ENCODE peak calls at places on chromosomes 16 and 17, in four cellular contexts. S, W, X and F are unnamed samples.

GRCh38 chr17:4519361-4519788 is 20.7 kb downstream of the SPNS2 start:
- DNase-seq in S (no peak), W (no peak), X (peak), F (no peak)

GRCh38 chr16:48547530-48547929 is 62.5 kb downstream of the N4BP1 start:
- DNase-seq in S (no peak), W (no peak), X (no peak), F (no peak)

GRCh38 chr16:53257001-53257400 is 177.3 kb upstream of the RBL2 start:
- DNase-seq in S (no peak), W (no peak), X (no peak), F (no peak)

GRCh38 chr16:87821346-87822001 is 47.8 kb downstream of the SLC7A5 start:
- DNase-seq in S (no peak), W (no peak), X (no peak), F (no peak)

GRCh38 chr16:20318006-20318405 is 9.3 kb downstream of the GP2 start:
- DNase-seq in S (no peak), W (no peak), X (no peak), F (no peak)

GRCh38 chr17:1231456-1231855 is 38.8 kb upstream of the BHLHA9 start:
- DNase-seq in S (no peak), W (no peak), X (no peak), F (no peak)

GRCh38 chr16:14181371-14182050 is 110.4 kb downstream of the MRTFB start:
- DNase-seq in S (no peak), W (no peak), X (no peak), F (no peak)

GRCh38 chr16:13032911-13033310 is 131.5 kb downstream of the SHISA9 start:
- DNase-seq in S (no peak), W (no peak), X (no peak), F (no peak)

GRCh38 chr17:18129041-18129502 is 20.5 kb downstream of the MYO15A start:
- DNase-seq in S (no peak), W (no peak), X (peak), F (peak)

GRCh38 chr17:28033972-28034714 is 8.3 kb upstream of the NLK start:
- DNase-seq in S (no peak), W (no peak), X (no peak), F (no peak)

GRCh38 chr17:3529817-3530741 is 27.5 kb downstream of the TRPV3 start:
- DNase-seq in S (peak), W (peak), X (peak), F (peak)

GRCh38 chr16:77289331-77289809 is 90.2 kb downstream of the SYCE1L start:
- DNase-seq in S (peak), W (no peak), X (no peak), F (no peak)

GRCh38 chr17:31197991-31198390 is 99.0 kb downstream of the OMG start:
- DNase-seq in S (no peak), W (no peak), X (no peak), F (no peak)

GRCh38 chr16:46916980-46917379 is 32.8 kb downstream of the GPT2 start:
- DNase-seq in S (no peak), W (no peak), X (no peak), F (no peak)

GRCh38 chr17:17579691-17580090 is 11.8 kb downstream of the PEMT start:
- DNase-seq in S (no peak), W (no peak), X (no peak), F (no peak)

GRCh38 chr17:30952645-30953393 is 18.0 kb upstream of the RNF135 start:
- DNase-seq in S (no peak), W (no peak), X (no peak), F (no peak)

GRCh38 chr16:8740775-8741355 is 56.6 kb downstream of the TMEM186 start:
- DNase-seq in S (peak), W (no peak), X (peak), F (no peak)

GRCh38 chr17:75758131-75758905 is 6.7 kb downstream of the GALK1 start:
- DNase-seq in S (no peak), W (no peak), X (no peak), F (peak)

GRCh38 chr16:84115919-84116719 is 623 bp downstream of the MBTPS1 start:
- DNase-seq in S (no peak), W (no peak), X (peak), F (peak)

GRCh38 chr17:41917957-41918391 is 777 bp downstream of the ACLY start:
- DNase-seq in S (peak), W (peak), X (peak), F (no peak)

GRCh38 chr17:28532063-28532960 is 20.1 kb downstream of the UNC119 start:
- DNase-seq in S (no peak), W (no peak), X (no peak), F (no peak)

GRCh38 chr16:13448346-13448745 is 471.6 kb upstream of the ERCC4 start:
- DNase-seq in S (no peak), W (no peak), X (no peak), F (no peak)

GRCh38 chr17:68318103-68318991 is 27.1 kb downstream of the ARSG start:
- DNase-seq in S (peak), W (no peak), X (peak), F (no peak)

GRCh38 chr17:77320501-77321256 is 179.9 kb downstream of the SEC14L1 start:
- DNase-seq in S (no peak), W (peak), X (peak), F (no peak)

GRCh38 chr17:66190738-66191606 is 961 bp downstream of the CEP112 start:
- DNase-seq in S (peak), W (no peak), X (no peak), F (no peak)

GRCh38 chr17:27578718-27579085 is 52.3 kb upstream of the LGALS9 start:
- DNase-seq in S (peak), W (no peak), X (peak), F (no peak)

GRCh38 chr16:88633684-88634140 is 4.7 kb upstream of the IL17C start:
- DNase-seq in S (peak), W (no peak), X (peak), F (no peak)

GRCh38 chr16:12749076-12749475 is 54.6 kb downstream of the CPPED1 start:
- DNase-seq in S (no peak), W (no peak), X (no peak), F (no peak)

GRCh38 chr17:79915850-79916430 is 76.7 kb upstream of the CBX4 start:
- DNase-seq in S (peak), W (no peak), X (peak), F (peak)

GRCh38 chr16:85569039-85569614 is 44.0 kb upstream of the GSE1 start:
- DNase-seq in S (no peak), W (no peak), X (no peak), F (no peak)
- H3K4me3 ChIP-seq in S (no peak), W (no peak), X (no peak), F (no peak)

GRCh38 chr16:49836668-49837067 is 19.2 kb downstream of the ZNF423 start:
- DNase-seq in S (no peak), W (no peak), X (no peak), F (no peak)
- H3K27ac ChIP-seq in S (peak), W (peak), X (no peak), F (peak)

GRCh38 chr17:64390066-64390465 is 594 bp downstream of the PECAM1 start:
- DNase-seq in S (no peak), W (no peak), X (no peak), F (no peak)
- H3K4me3 ChIP-seq in S (no peak), W (peak), X (no peak), F (peak)

GRCh38 chr16:10616395-10616743 is 36.0 kb upstream of the EMP2 start:
- DNase-seq in S (no peak), W (no peak), X (no peak), F (no peak)
- H3K27ac ChIP-seq in S (no peak), W (no peak), X (no peak), F (no peak)

GRCh38 chr16:4420703-4421102 is 4.3 kb upstream of the CORO7 start:
- DNase-seq in S (no peak), W (no peak), X (no peak), F (no peak)

GRCh38 chr16:4426722-4427372 is 1.2 kb downstream of the DNAJA3 start:
- DNase-seq in S (no peak), W (no peak), X (no peak), F (no peak)

GRCh38 chr16:4428500-4428899 is 2.8 kb downstream of the DNAJA3 start:
- DNase-seq in S (no peak), W (no peak), X (no peak), F (no peak)

GRCh38 chr16:4426021-4426684 is 485 bp downstream of the DNAJA3 start:
- DNase-seq in S (peak), W (no peak), X (no peak), F (no peak)

GRCh38 chr16:4425378-4426020 is at the start of gene DNAJA3:
- DNase-seq in S (peak), W (peak), X (peak), F (peak)
- H3K4me3 ChIP-seq in S (peak), W (peak), X (peak), F (peak)

GRCh38 chr17:45228121-45228941 is 6.6 kb downstream of the FMNL1 start:
- DNase-seq in S (peak), W (no peak), X (peak), F (no peak)
- H3K27ac ChIP-seq in S (peak), W (peak), X (peak), F (peak)

DNA sequence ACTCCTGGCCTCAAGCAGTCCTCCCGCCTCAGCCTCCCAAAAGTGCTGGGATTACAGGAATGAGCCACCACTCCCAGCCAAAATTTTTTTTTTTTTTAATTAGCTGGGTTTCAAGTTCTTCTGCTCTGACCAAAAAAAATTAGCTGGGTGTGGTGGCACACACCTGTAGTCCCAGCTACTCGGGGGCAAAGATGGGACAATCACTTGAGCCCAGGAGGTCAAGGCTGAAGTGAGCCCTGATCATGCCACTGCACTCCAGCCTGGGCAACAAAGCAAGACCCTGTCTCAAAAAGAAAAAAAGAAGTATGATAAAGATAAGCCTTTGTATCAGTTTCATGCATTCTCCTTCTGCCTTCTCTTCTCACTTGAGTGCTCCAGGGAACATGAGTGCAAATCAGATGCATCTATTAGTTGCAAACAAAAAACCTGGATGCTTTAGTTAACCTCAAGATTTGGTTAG is 1.9 kb downstream of the NQO1 start:
- DNase-seq in S (no peak), W (no peak), X (no peak), F (peak)
- H3K4me3 ChIP-seq in S (no peak), W (no peak), X (no peak), F (no peak)

GRCh38 chr16:31216116-31216469 is 842 bp downstream of the PYDC1 start:
- DNase-seq in S (no peak), W (no peak), X (no peak), F (no peak)
- H3K27ac ChIP-seq in S (no peak), W (no peak), X (no peak), F (no peak)

GRCh38 chr16:66587881-66588600 is 8.8 kb downstream of the CMTM2 start:
- DNase-seq in S (no peak), W (no peak), X (no peak), F (no peak)
- H3K4me3 ChIP-seq in S (no peak), W (no peak), X (no peak), F (no peak)